ENCODE peak calls at places on chromosomes 6 and 20, in four cellular contexts. A is AG04450, Z is mesendoderm, E is endodermal cell. I is an unnamed sample.

GRCh38 chr6:118800394-118801071 is 93.4 kb upstream of the ASF1A start:
- DNase-seq in A (peak; percentile 69), Z (peak; percentile 91), E (peak; percentile 93), I (peak; percentile 75)

GRCh38 chr20:33526769-33527168 is 36.9 kb downstream of the CBFA2T2 start:
- DNase-seq in Z (no peak), E (no peak), A (no peak), I (no peak)

GRCh38 chr6:75147512-75147911 is 58.3 kb downstream of the COL12A1 start:
- DNase-seq in Z (no peak), A (peak; percentile 27), E (no peak), I (no peak)

GRCh38 chr20:60420676-60421229 is 462.5 kb downstream of the CDH26 start:
- DNase-seq in E (no peak), A (no peak), Z (no peak), I (no peak)

GRCh38 chr6:32882879-32883250 is 28.9 kb downstream of the PSMB9 start:
- DNase-seq in Z (no peak), E (no peak), A (no peak), I (peak; percentile 6)

GRCh38 chr6:81144346-81144745 is 608.1 kb downstream of the TENT5A start:
- DNase-seq in E (no peak), A (no peak), Z (no peak), I (no peak)

GRCh38 chr20:62219992-62220665 is at the start of gene HRH3:
- DNase-seq in A (no peak), E (peak; percentile 94), Z (peak; percentile 60), I (no peak)

GRCh38 chr20:38043512-38044300 is 10.2 kb downstream of the RPRD1B start:
- DNase-seq in Z (peak; percentile 54), E (no peak), A (no peak), I (peak; percentile 96)

GRCh38 chr6:17585766-17586502 is 14.2 kb upstream of the FAM8A1 start:
- DNase-seq in Z (peak; percentile 90), A (no peak), E (peak; percentile 74), I (peak; percentile 43)

GRCh38 chr20:23874747-23875146 is 4.8 kb downstream of the CST5 start:
- DNase-seq in E (no peak), A (no peak), Z (no peak), I (no peak)

I was measured in A172.